ENCODE peak calls at places on chromosomes 11 and 22, in six cellular contexts. U is Caco-2, L is cardiac muscle cell, I is WERI-Rb-1, P is PC-3, C is brain microvascular endothelial cell. H is an unnamed sample. For H3K36me3, the result is how much of the 10 kb centered on the place peaks cover.

GRCh38 chr22:20438678-20439492 is 1.3 kb upstream of the SCARF2 start:
- DNase-seq in U (no peak), L (peak), I (peak), P (no peak), C (no peak), H (no peak)

GRCh38 chr11:96264364-96264763 is 78.6 kb downstream of the MAML2 start:
- DNase-seq in U (no peak), L (no peak), I (no peak), P (no peak), C (no peak), H (no peak)

GRCh38 chr22:26604368-26604767 is 13.5 kb downstream of the CRYBB1 start:
- DNase-seq in U (no peak), L (no peak), I (no peak), P (no peak), C (no peak), H (no peak)

GRCh38 chr22:32745251-32745995 is 56.1 kb upstream of the TIMP3 start:
- DNase-seq in U (peak), L (peak), I (peak), P (peak), C (no peak), H (no peak)

GRCh38 chr11:64622681-64623080 is 31.7 kb downstream of the SLC22A12 start:
- DNase-seq in U (no peak), L (no peak), I (no peak), P (no peak), C (no peak), H (no peak)

GRCh38 chr22:29079218-29079901 is 6.5 kb downstream of the KREMEN1 start:
- DNase-seq in U (no peak), L (no peak), I (peak), P (peak), C (no peak), H (no peak)

GRCh38 chr11:115524572-115524971 is 20.4 kb upstream of the CADM1 start:
- DNase-seq in U (no peak), L (no peak), I (no peak), P (no peak), C (no peak), H (no peak)

GRCh38 chr11:128379587-128380279 is 207.6 kb downstream of the ETS1 start:
- DNase-seq in U (no peak), L (peak), I (no peak), P (peak), C (no peak), H (no peak)

GRCh38 chr11:13380731-13381130 is 82.3 kb downstream of the BTBD10 start:
- DNase-seq in U (no peak), L (no peak), I (no peak), P (no peak), C (no peak), H (no peak)

GRCh38 chr22:24819941-24820461 is 14.0 kb downstream of the SGSM1 start:
- DNase-seq in U (peak), L (no peak), I (no peak), P (peak), C (no peak), H (no peak)

GRCh38 chr22:47797546-47797945 is 1035.1 kb downstream of the TBC1D22A start:
- DNase-seq in U (no peak), L (no peak), I (no peak), P (no peak), C (no peak), H (no peak)

GRCh38 chr11:12110201-12110713 is at the start of gene MICAL2:
- DNase-seq in U (peak), L (peak), I (peak), P (peak), C (peak), H (peak)

GRCh38 chr11:77086521-77087472 is 15.8 kb upstream of the OMP start:
- DNase-seq in U (peak), L (no peak), I (no peak), P (no peak), C (no peak), H (no peak)
- H3K36me3 ChIP-seq in U (under half), L (under half), I (under half), P (under half), C (under half), H (under half)

GRCh38 chr11:995058-995751 is 41.3 kb downstream of the MUC6 start:
- DNase-seq in U (no peak), L (no peak), I (no peak), P (no peak), C (no peak), H (no peak)
- H3K36me3 ChIP-seq in U (under half), L (under half), I (half or more), P (under half), C (under half), H (under half)

GRCh38 chr11:19874241-19874640 is 161.6 kb downstream of the NAV2 start:
- DNase-seq in U (no peak), L (no peak), I (no peak), P (no peak), C (no peak), H (no peak)
- H3K36me3 ChIP-seq in U (under half), L (under half), I (under half), P (under half), C (under half), H (under half)

GRCh38 chr11:47756208-47756607 is 10.9 kb downstream of the FNBP4 start:
- DNase-seq in U (no peak), L (no peak), I (no peak), P (peak), C (no peak), H (no peak)
- H3K36me3 ChIP-seq in U (under half), L (half or more), I (half or more), P (half or more), C (half or more), H (half or more)

H was measured in CD4-positive, CD25-positive, alpha-beta regulatory T cell.